ENCODE peak calls at places on chromosomes 1 and 21, in five cellular contexts. G is fibroblast of mammary gland; S is IMR-90; O is CD8-positive, alpha-beta T cell; M is psoas muscle. J is an unnamed sample.

GRCh38 chr21:40208960-40209359 is 341.7 kb downstream of the PCP4 start:
- DNase-seq in G (no peak), S (no peak), O (no peak), M (no peak), J (no peak)

GRCh38 chr1:180953791-180954721 is 41.4 kb downstream of the KIAA1614 start:
- DNase-seq in G (peak; percentile 60), S (peak; percentile 12), O (peak; percentile 79), M (peak; percentile 78), J (peak; percentile 59)

GRCh38 chr21:21383126-21383525 is 384.9 kb downstream of the NCAM2 start:
- DNase-seq in G (peak; percentile 39), S (peak; percentile 11), O (no peak), M (no peak), J (peak; percentile 14)

GRCh38 chr1:89483010-89483756 is 41.4 kb upstream of the LRRC8B start:
- DNase-seq in G (peak; percentile 82), S (peak; percentile 81), O (peak; percentile 80), M (peak; percentile 59), J (peak; percentile 87)

GRCh38 chr1:116314305-116314919 is 58.6 kb upstream of the ATP1A1 start:
- DNase-seq in G (peak; percentile 18), S (no peak), O (no peak), M (no peak), J (no peak)

GRCh38 chr1:94237291-94238226 is at the start of gene ARHGAP29:
- DNase-seq in G (peak; percentile 58), S (peak; percentile 50), O (peak; percentile 50), M (peak; percentile 82), J (peak; percentile 56)

GRCh38 chr1:184910005-184910404 is 64.3 kb downstream of the NIBAN1 start:
- DNase-seq in G (no peak), S (no peak), O (no peak), M (no peak), J (no peak)

GRCh38 chr1:205344010-205344808 is 12.5 kb downstream of the KLHDC8A start:
- DNase-seq in G (no peak), S (no peak), O (peak; percentile 66), M (peak; percentile 30), J (no peak)

GRCh38 chr1:157882560-157882959 is 41.0 kb upstream of the CD5L start:
- DNase-seq in G (no peak), S (no peak), O (no peak), M (no peak), J (no peak)

GRCh38 chr1:109933856-109934711 is 23.4 kb downstream of the CSF1 start:
- DNase-seq in G (peak; percentile 90), S (peak; percentile 96), O (no peak), M (peak; percentile 41), J (peak; percentile 70)

GRCh38 chr1:39205102-39205780 is 746 bp downstream of the MACF1 start:
- DNase-seq in G (peak; percentile 77), S (peak; percentile 76), O (peak; percentile 71), M (no peak), J (peak; percentile 77)

GRCh38 chr1:61082336-61083013 is at the start of gene NFIA:
- DNase-seq in G (peak; percentile 79), S (peak; percentile 50), O (peak; percentile 56), M (peak; percentile 41), J (peak; percentile 79)

GRCh38 chr21:33948096-33948950 is 32.7 kb upstream of the ATP5PO start:
- DNase-seq in G (no peak), S (peak; percentile 30), O (peak; percentile 90), M (peak; percentile 57), J (no peak)

GRCh38 chr1:154999651-155000474 is 2.7 kb upstream of the ZBTB7B start:
- DNase-seq in G (no peak), S (no peak), O (no peak), M (no peak), J (no peak)

GRCh38 chr1:198678301-198678836 is 39.5 kb downstream of the PTPRC start:
- DNase-seq in G (no peak), S (no peak), O (no peak), M (no peak), J (no peak)

GRCh38 chr21:37149411-37149810 is 76.4 kb downstream of the TTC3 start:
- DNase-seq in G (peak; percentile 82), S (peak; percentile 91), O (no peak), M (no peak), J (peak; percentile 74)

GRCh38 chr1:160651428-160652064 is 4.7 kb upstream of the SLAMF1 start:
- DNase-seq in G (no peak), S (no peak), O (no peak), M (no peak), J (no peak)

GRCh38 chr1:11929849-11930248 is 3.6 kb upstream of the KIAA2013 start:
- DNase-seq in G (peak; percentile 62), S (peak; percentile 71), O (no peak), M (peak; percentile 76), J (peak; percentile 65)

GRCh38 chr1:79124756-79125155 is 118.2 kb upstream of the ADGRL4 start:
- DNase-seq in G (peak; percentile 7), S (peak; percentile 43), O (no peak), M (no peak), J (no peak)

GRCh38 chr21:33598051-33598450 is 9.6 kb upstream of the DONSON start:
- DNase-seq in G (no peak), S (no peak), O (no peak), M (no peak), J (no peak)

GRCh38 chr1:116514708-116515525 is 55.9 kb downstream of the CD58 start:
- DNase-seq in G (peak; percentile 74), S (no peak), O (peak; percentile 62), M (no peak), J (no peak)

GRCh38 chr1:234214129-234214910 is 158.9 kb upstream of the COA6 start:
- DNase-seq in G (no peak), S (peak; percentile 7), O (no peak), M (peak; percentile 26), J (no peak)

GRCh38 chr1:219746141-219746540 is 133.2 kb upstream of the ZC3H11B start:
- DNase-seq in G (no peak), S (no peak), O (no peak), M (no peak), J (no peak)

GRCh38 chr1:54335396-54336056 is 70.7 kb downstream of the SSBP3 start:
- DNase-seq in G (peak; percentile 94), S (peak; percentile 95), O (no peak), M (peak; percentile 67), J (peak; percentile 96)

GRCh38 chr1:36463773-36464604 is at the start of gene MRPS15:
- DNase-seq in G (peak; percentile 96), S (peak; percentile 95), O (peak; percentile 96), M (peak; percentile 97), J (peak; percentile 95)

GRCh38 chr1:170929835-170930554 is 5.3 kb upstream of the MROH9 start:
- DNase-seq in G (peak; percentile 81), S (peak; percentile 66), O (no peak), M (no peak), J (peak; percentile 90)

GRCh38 chr1:156336242-156336641 is 1.9 kb downstream of the CCT3 start:
- DNase-seq in G (no peak), S (no peak), O (no peak), M (no peak), J (no peak)

GRCh38 chr1:159229896-159230295 is 25.2 kb downstream of the ACKR1 start:
- DNase-seq in G (no peak), S (no peak), O (no peak), M (no peak), J (no peak)

DNA sequence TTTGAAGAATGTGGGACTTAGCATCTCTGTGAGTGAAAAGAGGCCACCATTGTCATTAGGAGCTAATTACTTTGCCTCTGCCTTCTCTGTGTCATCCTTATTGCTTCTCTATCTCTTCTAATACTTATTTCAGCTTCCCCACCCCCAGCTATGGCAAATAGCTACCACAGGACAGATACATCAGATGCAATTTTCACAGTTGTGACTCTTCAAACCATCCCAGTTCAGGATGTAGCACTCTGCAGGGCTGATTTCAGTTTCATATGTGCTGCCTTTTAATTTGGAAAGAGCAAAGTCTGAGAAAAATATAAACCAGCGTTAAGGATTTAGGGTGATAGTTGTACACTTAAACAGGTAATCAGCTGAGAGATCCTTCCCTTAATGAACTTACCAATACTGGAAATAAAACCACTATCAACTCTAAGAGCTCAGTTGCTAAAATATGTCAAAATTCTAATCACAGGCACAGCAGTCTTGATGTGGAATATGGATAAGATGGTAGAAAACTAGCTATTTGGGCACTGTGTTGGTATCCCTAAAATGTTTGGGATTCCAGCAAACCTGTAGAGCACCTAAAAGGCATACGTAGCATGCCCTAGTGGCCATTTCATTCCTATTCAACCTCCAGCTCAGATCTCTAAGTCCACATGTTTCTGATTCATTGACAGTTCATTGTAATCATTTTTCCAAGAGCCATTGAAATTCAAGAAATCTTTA is 148.4 kb downstream of the SYT2 start:
- DNase-seq in G (no peak), S (no peak), O (no peak), M (no peak), J (no peak)
- TF ChIP-seq CTCF in G (peak; percentile 38), S (no peak), O (no peak), M (no peak), J (peak; percentile 21)

GRCh38 chr1:230084408-230085177 is 17.6 kb downstream of the GALNT2 start:
- DNase-seq in G (peak; percentile 98), S (peak; percentile 99), O (no peak), M (peak; percentile 63), J (peak; percentile 97)

GRCh38 chr1:230085178-230085515 is 18.1 kb downstream of the GALNT2 start:
- DNase-seq in G (no peak), S (no peak), O (no peak), M (no peak), J (no peak)

GRCh38 chr1:230083053-230083452 is 16.0 kb downstream of the GALNT2 start:
- DNase-seq in G (no peak), S (no peak), O (no peak), M (no peak), J (no peak)

GRCh38 chr1:230081751-230082150 is 14.7 kb downstream of the GALNT2 start:
- DNase-seq in G (no peak), S (no peak), O (no peak), M (no peak), J (no peak)

GRCh38 chr1:230083746-230084407 is 16.8 kb downstream of the GALNT2 start:
- DNase-seq in G (no peak), S (no peak), O (no peak), M (no peak), J (no peak)
- H3K4me3 ChIP-seq in G (no peak overlapping the region), S (no peak overlapping the region), O (no peak overlapping the region), M (no peak overlapping the region), J (no peak overlapping the region)

DNA sequence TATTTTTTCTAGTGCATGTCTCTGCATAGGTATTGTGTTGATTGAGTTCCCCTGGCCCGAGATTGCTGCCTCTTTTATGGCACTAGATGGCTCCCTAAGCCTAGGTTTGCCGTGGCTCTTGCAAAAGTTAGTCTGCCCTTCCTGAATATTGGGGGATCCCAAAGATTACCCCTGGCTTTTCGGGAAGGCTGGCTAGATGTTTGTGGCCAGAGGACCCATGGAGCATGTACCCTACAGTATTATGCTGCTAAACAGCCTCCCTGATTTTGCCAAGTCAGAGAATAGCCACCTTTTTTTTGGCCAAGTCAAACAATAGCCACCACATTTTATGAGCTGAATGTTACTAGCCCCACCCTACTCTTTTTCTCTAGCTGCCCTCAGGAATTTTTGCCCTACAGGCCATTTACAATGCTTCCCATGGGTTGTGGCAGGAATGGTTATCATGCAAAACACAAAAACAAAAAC is 343.2 kb downstream of the OLFM3 start:
- DNase-seq in G (peak; percentile 12), S (peak; percentile 1), O (no peak), M (no peak), J (peak; percentile 11)
- TF ChIP-seq CTCF in G (peak; percentile 31), S (peak; percentile 29), O (no peak), M (no peak), J (peak; percentile 31)

DNA sequence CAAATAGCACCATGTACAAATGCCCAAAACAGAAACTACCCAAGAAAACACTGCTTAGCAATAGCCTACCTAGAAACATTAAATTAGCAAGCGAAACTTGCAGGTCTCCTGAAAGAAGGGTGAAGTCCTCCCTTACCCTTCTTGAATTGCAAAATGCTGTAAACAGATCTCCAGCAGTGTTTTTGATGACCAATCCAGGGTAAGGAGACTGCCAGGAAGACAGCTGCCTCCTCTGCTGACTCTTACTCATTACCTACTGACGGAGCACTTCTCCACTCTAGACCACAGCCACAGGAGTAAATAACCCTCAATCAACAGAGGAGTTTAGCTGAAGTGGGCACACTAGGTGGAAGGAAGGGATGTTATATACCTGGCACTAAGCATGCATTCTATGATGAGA is 32.2 kb upstream of the GADD45A start:
- DNase-seq in G (peak; percentile 94), S (peak; percentile 91), O (no peak), M (peak; percentile 30), J (peak; percentile 67)
- H3K4me3 ChIP-seq in G (no peak overlapping the region), S (no peak overlapping the region), O (no peak overlapping the region), M (peak overlapping the region; percentile 57), J (no peak overlapping the region)